ENCODE peak calls at places on chromosomes 16 and 17, in seven cellular contexts. One of them, this sample, is unnamed.

GRCh38 chr17:70017941-70018340 is 57.1 kb upstream of the KCNJ16 start:
- DNase-seq in astrocyte of the cerebellum: no peak
- DNase-seq in RWPE2: no peak
- DNase-seq in BE2C: no peak
- DNase-seq in A549: no peak
- DNase-seq in WERI-Rb-1: no peak
- DNase-seq in left ventricle myocardium inferior: no peak
- DNase-seq in this sample: no peak

GRCh38 chr16:7422489-7422888 is 89.8 kb downstream of the RBFOX1 start:
- DNase-seq in RWPE2: no peak
- DNase-seq in left ventricle myocardium inferior: no peak
- DNase-seq in astrocyte of the cerebellum: no peak
- DNase-seq in BE2C: no peak
- DNase-seq in A549: no peak
- DNase-seq in WERI-Rb-1: no peak
- DNase-seq in this sample: no peak

GRCh38 chr17:62085511-62086408 is 20.7 kb upstream of the MED13 start:
- DNase-seq in BE2C: no peak
- DNase-seq in RWPE2: no peak
- DNase-seq in A549: no peak
- DNase-seq in astrocyte of the cerebellum: no peak
- DNase-seq in WERI-Rb-1: no peak
- DNase-seq in left ventricle myocardium inferior: no peak
- DNase-seq in this sample: peak; percentile 92

GRCh38 chr16:57859331-57859730 is 57.0 kb upstream of the KIFC3 start:
- DNase-seq in A549: peak; percentile 82
- DNase-seq in left ventricle myocardium inferior: no peak
- DNase-seq in RWPE2: no peak
- DNase-seq in BE2C: peak; percentile 23
- DNase-seq in astrocyte of the cerebellum: no peak
- DNase-seq in WERI-Rb-1: peak; percentile 38
- DNase-seq in this sample: peak; percentile 28

GRCh38 chr16:60200161-60200560 is 1466.0 kb upstream of the GOT2 start:
- DNase-seq in A549: no peak
- DNase-seq in BE2C: no peak
- DNase-seq in left ventricle myocardium inferior: no peak
- DNase-seq in RWPE2: no peak
- DNase-seq in WERI-Rb-1: no peak
- DNase-seq in astrocyte of the cerebellum: no peak
- DNase-seq in this sample: no peak

GRCh38 chr17:64148017-64148631 is 18.2 kb upstream of the ERN1 start:
- DNase-seq in WERI-Rb-1: peak; percentile 74
- DNase-seq in astrocyte of the cerebellum: no peak
- DNase-seq in left ventricle myocardium inferior: no peak
- DNase-seq in RWPE2: no peak
- DNase-seq in A549: peak; percentile 25
- DNase-seq in BE2C: peak; percentile 63
- DNase-seq in this sample: peak; percentile 62

GRCh38 chr16:67880584-67880983 is 4.1 kb upstream of the NRN1L start:
- DNase-seq in A549: no peak
- DNase-seq in astrocyte of the cerebellum: no peak
- DNase-seq in BE2C: no peak
- DNase-seq in WERI-Rb-1: no peak
- DNase-seq in left ventricle myocardium inferior: no peak
- DNase-seq in RWPE2: no peak
- DNase-seq in this sample: no peak

GRCh38 chr16:71669926-71670536 is 44.0 kb downstream of the MARVELD3 start:
- DNase-seq in A549: peak; percentile 18
- DNase-seq in BE2C: no peak
- DNase-seq in WERI-Rb-1: no peak
- DNase-seq in left ventricle myocardium inferior: no peak
- DNase-seq in astrocyte of the cerebellum: no peak
- DNase-seq in RWPE2: no peak
- DNase-seq in this sample: no peak

GRCh38 chr16:70772493-70772892 is 28.5 kb downstream of the VAC14 start:
- DNase-seq in left ventricle myocardium inferior: no peak
- DNase-seq in astrocyte of the cerebellum: no peak
- DNase-seq in A549: no peak
- DNase-seq in WERI-Rb-1: no peak
- DNase-seq in RWPE2: no peak
- DNase-seq in BE2C: no peak
- DNase-seq in this sample: peak; percentile 53

GRCh38 chr17:78602246-78602645 is 25.1 kb upstream of the DNAH17 start:
- DNase-seq in left ventricle myocardium inferior: no peak
- DNase-seq in A549: no peak
- DNase-seq in RWPE2: no peak
- DNase-seq in astrocyte of the cerebellum: no peak
- DNase-seq in WERI-Rb-1: no peak
- DNase-seq in BE2C: no peak
- DNase-seq in this sample: no peak

GRCh38 chr17:7098802-7099459 is 15.7 kb downstream of the ASGR2 start:
- DNase-seq in astrocyte of the cerebellum: no peak
- DNase-seq in A549: no peak
- DNase-seq in WERI-Rb-1: no peak
- DNase-seq in left ventricle myocardium inferior: no peak
- DNase-seq in BE2C: no peak
- DNase-seq in RWPE2: no peak
- DNase-seq in this sample: no peak

GRCh38 chr16:27514806-27515205 is 34.9 kb downstream of the GTF3C1 start:
- DNase-seq in left ventricle myocardium inferior: peak; percentile 47
- DNase-seq in RWPE2: no peak
- DNase-seq in astrocyte of the cerebellum: no peak
- DNase-seq in WERI-Rb-1: no peak
- DNase-seq in BE2C: no peak
- DNase-seq in A549: no peak
- DNase-seq in this sample: no peak

GRCh38 chr16:375927-376816 is 5.6 kb downstream of the PGAP6 start:
- DNase-seq in BE2C: no peak
- DNase-seq in left ventricle myocardium inferior: no peak
- DNase-seq in RWPE2: peak; percentile 65
- DNase-seq in WERI-Rb-1: no peak
- DNase-seq in A549: no peak
- DNase-seq in astrocyte of the cerebellum: no peak
- DNase-seq in this sample: no peak

GRCh38 chr17:58254803-58255202 is 16.4 kb downstream of the LPO start:
- DNase-seq in astrocyte of the cerebellum: no peak
- DNase-seq in left ventricle myocardium inferior: no peak
- DNase-seq in A549: no peak
- DNase-seq in WERI-Rb-1: peak; percentile 45
- DNase-seq in RWPE2: no peak
- DNase-seq in BE2C: no peak
- DNase-seq in this sample: no peak

GRCh38 chr17:21377821-21378396 is 1.8 kb downstream of the KCNJ12 start:
- DNase-seq in A549: no peak
- DNase-seq in BE2C: no peak
- DNase-seq in WERI-Rb-1: no peak
- DNase-seq in left ventricle myocardium inferior: no peak
- DNase-seq in astrocyte of the cerebellum: no peak
- DNase-seq in RWPE2: no peak
- DNase-seq in this sample: no peak

GRCh38 chr17:57677301-57677700 is 67.8 kb downstream of the CCDC182 start:
- DNase-seq in RWPE2: no peak
- DNase-seq in left ventricle myocardium inferior: no peak
- DNase-seq in BE2C: no peak
- DNase-seq in A549: no peak
- DNase-seq in astrocyte of the cerebellum: no peak
- DNase-seq in WERI-Rb-1: no peak
- DNase-seq in this sample: no peak

GRCh38 chr17:59347975-59348391 is 16.5 kb downstream of the YPEL2 start:
- DNase-seq in BE2C: no peak
- DNase-seq in astrocyte of the cerebellum: no peak
- DNase-seq in WERI-Rb-1: no peak
- DNase-seq in A549: no peak
- DNase-seq in RWPE2: no peak
- DNase-seq in left ventricle myocardium inferior: no peak
- DNase-seq in this sample: no peak

GRCh38 chr16:35776-36305 is 17.6 kb downstream of the POLR3K start:
- DNase-seq in A549: no peak
- DNase-seq in BE2C: no peak
- DNase-seq in left ventricle myocardium inferior: no peak
- DNase-seq in WERI-Rb-1: no peak
- DNase-seq in astrocyte of the cerebellum: no peak
- DNase-seq in RWPE2: no peak
- DNase-seq in this sample: no peak

GRCh38 chr17:28878981-28879380 is 18.6 kb downstream of the FLOT2 start:
- DNase-seq in A549: peak; percentile 81
- DNase-seq in BE2C: peak; percentile 32
- DNase-seq in astrocyte of the cerebellum: peak; percentile 15
- DNase-seq in left ventricle myocardium inferior: no peak
- DNase-seq in RWPE2: no peak
- DNase-seq in WERI-Rb-1: peak; percentile 80
- DNase-seq in this sample: peak; percentile 33
- TF ChIP-seq CTCF in A549: peak; percentile 48
- TF ChIP-seq CTCF in BE2C: peak; percentile 45
- TF ChIP-seq CTCF in astrocyte of the cerebellum: peak; percentile 53
- TF ChIP-seq CTCF in left ventricle myocardium inferior: no peak
- TF ChIP-seq CTCF in RWPE2: peak; percentile 78
- TF ChIP-seq CTCF in WERI-Rb-1: peak; percentile 93
- TF ChIP-seq CTCF in this sample: peak; percentile 45

GRCh38 chr16:89396156-89396555 is 94.2 kb downstream of the ANKRD11 start:
- DNase-seq in astrocyte of the cerebellum: no peak
- DNase-seq in left ventricle myocardium inferior: no peak
- DNase-seq in BE2C: no peak
- DNase-seq in WERI-Rb-1: no peak
- DNase-seq in RWPE2: no peak
- DNase-seq in A549: no peak
- DNase-seq in this sample: no peak

GRCh38 chr16:89392881-89393730 is 97.3 kb downstream of the ANKRD11 start:
- DNase-seq in astrocyte of the cerebellum: no peak
- DNase-seq in WERI-Rb-1: no peak
- DNase-seq in RWPE2: no peak
- DNase-seq in left ventricle myocardium inferior: no peak
- DNase-seq in BE2C: no peak
- DNase-seq in A549: no peak
- DNase-seq in this sample: no peak

GRCh38 chr16:89393731-89394406 is 96.5 kb downstream of the ANKRD11 start:
- DNase-seq in BE2C: no peak
- DNase-seq in astrocyte of the cerebellum: no peak
- DNase-seq in RWPE2: no peak
- DNase-seq in WERI-Rb-1: no peak
- DNase-seq in A549: no peak
- DNase-seq in left ventricle myocardium inferior: peak; percentile 76
- DNase-seq in this sample: no peak

GRCh38 chr16:89397331-89397861 is 93.0 kb downstream of the ANKRD11 start:
- DNase-seq in A549: no peak
- DNase-seq in WERI-Rb-1: no peak
- DNase-seq in left ventricle myocardium inferior: no peak
- DNase-seq in astrocyte of the cerebellum: no peak
- DNase-seq in RWPE2: no peak
- DNase-seq in BE2C: no peak
- DNase-seq in this sample: no peak

DNA sequence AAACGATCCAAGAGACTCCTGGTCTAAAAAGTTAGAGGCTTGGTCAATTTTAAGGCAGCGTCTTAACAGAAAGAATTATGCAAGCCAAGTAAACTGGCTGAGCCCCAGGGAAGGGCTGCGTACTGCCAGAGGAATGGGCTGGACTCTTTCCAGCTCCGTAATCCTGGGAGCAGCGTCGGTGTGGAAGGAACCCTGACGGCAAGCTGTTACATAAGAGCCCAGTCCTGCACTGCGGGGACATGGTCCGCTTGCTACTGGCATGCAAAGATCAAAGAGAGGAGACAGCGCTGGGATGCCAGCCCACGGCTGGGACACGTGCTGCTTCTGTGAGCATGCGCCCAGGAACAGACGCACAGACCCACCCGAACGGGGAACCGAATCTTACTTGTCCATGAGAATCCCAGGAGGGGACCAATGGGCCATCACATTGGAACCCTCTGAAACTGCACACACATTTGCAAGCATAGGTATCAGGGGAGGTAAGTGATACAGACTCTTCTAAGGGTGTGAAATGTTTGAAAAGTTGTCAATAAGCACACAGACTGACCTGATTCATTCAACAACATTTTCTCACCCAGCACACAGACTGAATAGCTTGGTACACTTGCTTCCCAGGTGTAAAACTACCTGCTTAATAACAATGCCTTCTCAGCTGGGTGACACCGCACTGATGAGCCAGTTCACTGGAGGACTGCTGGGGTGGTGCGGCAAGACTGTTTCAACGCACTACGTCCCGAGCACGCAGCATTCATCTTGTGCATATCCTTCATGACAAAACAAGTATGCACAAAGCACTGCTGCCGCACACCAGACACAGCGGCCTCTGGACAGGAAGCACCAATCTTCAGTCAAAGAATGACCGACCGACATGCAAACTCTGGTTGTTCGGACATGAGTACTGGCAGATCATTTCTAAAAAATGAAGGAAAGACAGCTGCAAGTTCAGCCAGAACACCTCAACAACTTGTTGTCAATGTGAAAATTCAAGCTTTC is 94.9 kb downstream of the ANKRD11 start:
- DNase-seq in A549: peak; percentile 88
- DNase-seq in WERI-Rb-1: peak; percentile 14
- DNase-seq in RWPE2: peak; percentile 93
- DNase-seq in astrocyte of the cerebellum: peak; percentile 96
- DNase-seq in left ventricle myocardium inferior: peak; percentile 87
- DNase-seq in BE2C: peak; percentile 84
- DNase-seq in this sample: peak; percentile 99
- H3K4me3 ChIP-seq in A549: no peak overlapping the region
- H3K4me3 ChIP-seq in WERI-Rb-1: no peak overlapping the region
- H3K4me3 ChIP-seq in RWPE2: no peak overlapping the region
- H3K4me3 ChIP-seq in astrocyte of the cerebellum: no peak overlapping the region
- H3K4me3 ChIP-seq in left ventricle myocardium inferior: peak overlapping the region; percentile 24
- H3K4me3 ChIP-seq in BE2C: peak overlapping the region; percentile 15
- H3K4me3 ChIP-seq in this sample: no peak overlapping the region

GRCh38 chr16:82262244-82262643 is 92.2 kb upstream of the MPHOSPH6 start:
- DNase-seq in RWPE2: no peak
- DNase-seq in WERI-Rb-1: no peak
- DNase-seq in astrocyte of the cerebellum: no peak
- DNase-seq in BE2C: no peak
- DNase-seq in A549: no peak
- DNase-seq in left ventricle myocardium inferior: no peak
- DNase-seq in this sample: no peak

GRCh38 chr16:82264781-82265180 is 94.8 kb upstream of the MPHOSPH6 start:
- DNase-seq in astrocyte of the cerebellum: no peak
- DNase-seq in left ventricle myocardium inferior: no peak
- DNase-seq in WERI-Rb-1: no peak
- DNase-seq in RWPE2: no peak
- DNase-seq in BE2C: no peak
- DNase-seq in A549: no peak
- DNase-seq in this sample: no peak

GRCh38 chr16:82265809-82266208 is 95.8 kb upstream of the MPHOSPH6 start:
- DNase-seq in RWPE2: no peak
- DNase-seq in left ventricle myocardium inferior: no peak
- DNase-seq in WERI-Rb-1: no peak
- DNase-seq in BE2C: no peak
- DNase-seq in astrocyte of the cerebellum: no peak
- DNase-seq in A549: no peak
- DNase-seq in this sample: no peak

GRCh38 chr16:82260212-82260795 is 90.3 kb upstream of the MPHOSPH6 start:
- DNase-seq in WERI-Rb-1: peak; percentile 6
- DNase-seq in left ventricle myocardium inferior: no peak
- DNase-seq in BE2C: no peak
- DNase-seq in A549: no peak
- DNase-seq in RWPE2: no peak
- DNase-seq in astrocyte of the cerebellum: no peak
- DNase-seq in this sample: no peak

GRCh38 chr16:82263456-82264159 is 93.6 kb upstream of the MPHOSPH6 start:
- DNase-seq in BE2C: peak; percentile 39
- DNase-seq in astrocyte of the cerebellum: peak; percentile 26
- DNase-seq in WERI-Rb-1: peak; percentile 24
- DNase-seq in left ventricle myocardium inferior: peak; percentile 22
- DNase-seq in A549: peak; percentile 48
- DNase-seq in RWPE2: no peak
- DNase-seq in this sample: peak; percentile 48
- TF ChIP-seq CTCF in BE2C: peak; percentile 94
- TF ChIP-seq CTCF in astrocyte of the cerebellum: peak; percentile 98
- TF ChIP-seq CTCF in WERI-Rb-1: peak; percentile 64
- TF ChIP-seq CTCF in left ventricle myocardium inferior: peak; percentile 95
- TF ChIP-seq CTCF in A549: peak; percentile 90
- TF ChIP-seq CTCF in RWPE2: peak; percentile 96
- TF ChIP-seq CTCF in this sample: peak; percentile 95

GRCh38 chr16:28933176-28933575 is 1.4 kb downstream of the CD19 start:
- DNase-seq in astrocyte of the cerebellum: no peak
- DNase-seq in WERI-Rb-1: no peak
- DNase-seq in BE2C: no peak
- DNase-seq in left ventricle myocardium inferior: no peak
- DNase-seq in RWPE2: no peak
- DNase-seq in A549: no peak
- DNase-seq in this sample: no peak
- H3K4me3 ChIP-seq in astrocyte of the cerebellum: no peak overlapping the region
- H3K4me3 ChIP-seq in WERI-Rb-1: no peak overlapping the region
- H3K4me3 ChIP-seq in BE2C: no peak overlapping the region
- H3K4me3 ChIP-seq in left ventricle myocardium inferior: no peak overlapping the region
- H3K4me3 ChIP-seq in RWPE2: no peak overlapping the region
- H3K4me3 ChIP-seq in A549: no peak overlapping the region
- H3K4me3 ChIP-seq in this sample: no peak overlapping the region